ENCODE peak calls at places on chromosomes 12 and 14, in five cellular contexts. Y is thyroid gland; Z is RWPE1; X is CD4-positive, alpha-beta T cell; V is caudate nucleus. O is an unnamed sample.

GRCh38 chr14:91953170-91953985 is 5.9 kb upstream of the FBLN5 start:
- DNase-seq in X (no peak), Y (no peak), V (no peak), Z (no peak), O (no peak)

GRCh38 chr14:71231521-71232393 is 324.5 kb downstream of the PCNX1 start:
- DNase-seq in Z (no peak), Y (no peak), V (no peak), X (no peak), O (no peak)

GRCh38 chr14:23306412-23307145 is at the start of gene BCL2L2:
- DNase-seq in Z (peak), Y (peak), V (peak), X (no peak), O (peak)

GRCh38 chr12:128077211-128077916 is 189.6 kb upstream of the TMEM132C start:
- DNase-seq in Z (no peak), Y (no peak), X (no peak), V (no peak), O (no peak)

GRCh38 chr14:71004481-71004880 is 97.2 kb downstream of the PCNX1 start:
- DNase-seq in Y (no peak), V (no peak), X (no peak), Z (no peak), O (no peak)

GRCh38 chr14:69571879-69572633 is 2.6 kb downstream of the CCDC177 start:
- DNase-seq in X (no peak), V (no peak), Y (peak), Z (no peak), O (peak)

GRCh38 chr14:81459912-81460311 is 59.8 kb upstream of the STON2 start:
- DNase-seq in Z (no peak), Y (no peak), X (no peak), V (no peak), O (no peak)

GRCh38 chr14:53850714-53851296 is 105.8 kb downstream of the BMP4 start:
- DNase-seq in Y (no peak), Z (peak), X (no peak), V (no peak), O (no peak)

GRCh38 chr14:94009767-94010166 is 12.7 kb downstream of the CCDC197 start:
- DNase-seq in Y (peak), Z (peak), V (no peak), X (no peak), O (no peak)

GRCh38 chr12:78398750-78399149 is 465.8 kb upstream of the SYT1 start:
- DNase-seq in Y (no peak), X (no peak), Z (no peak), V (no peak), O (no peak)

GRCh38 chr14:80636071-80636470 is 305.5 kb downstream of the CEP128 start:
- DNase-seq in Z (no peak), V (no peak), Y (no peak), X (no peak), O (no peak)

GRCh38 chr14:34488528-34488927 is 26.5 kb upstream of the SPTSSA start:
- DNase-seq in V (no peak), Y (no peak), X (no peak), Z (no peak), O (no peak)

GRCh38 chr12:3213171-3213570 is 136.0 kb downstream of the TSPAN9 start:
- DNase-seq in V (no peak), X (no peak), Y (no peak), Z (no peak), O (no peak)

GRCh38 chr14:58465425-58465824 is 37.9 kb downstream of the KIAA0586 start:
- DNase-seq in V (no peak), Y (no peak), Z (peak), X (no peak), O (no peak)

GRCh38 chr12:51368640-51369517 is 22.3 kb downstream of the GALNT6 start:
- DNase-seq in X (peak), Z (no peak), Y (no peak), V (no peak), O (peak)

GRCh38 chr12:127179199-127179598 is 1087.8 kb upstream of the TMEM132C start:
- DNase-seq in Z (no peak), V (no peak), X (no peak), Y (no peak), O (no peak)

GRCh38 chr12:94145231-94145979 is 3.0 kb upstream of the PLXNC1 start:
- DNase-seq in V (no peak), Y (peak), Z (no peak), X (no peak), O (no peak)

GRCh38 chr14:37992489-37992888 is 215.2 kb upstream of the SSTR1 start:
- DNase-seq in Y (no peak), V (no peak), Z (no peak), X (no peak), O (no peak)

GRCh38 chr14:96120941-96121340 is 81.8 kb downstream of the C14orf132 start:
- DNase-seq in X (no peak), V (no peak), Y (no peak), Z (no peak), O (no peak)

GRCh38 chr12:51837286-51837685 is 11.2 kb downstream of the FIGNL2 start:
- DNase-seq in Z (no peak), V (no peak), X (no peak), Y (no peak), O (no peak)

GRCh38 chr14:89365071-89365801 is 51.8 kb downstream of the FOXN3 start:
- DNase-seq in Z (no peak), X (peak), V (no peak), Y (no peak), O (peak)

GRCh38 chr12:50132505-50133135 is 20.6 kb downstream of the COX14 start:
- DNase-seq in Z (no peak), X (no peak), Y (no peak), V (no peak), O (no peak)

GRCh38 chr12:62724947-62725447 is 210.0 kb downstream of the PPM1H start:
- DNase-seq in V (no peak), Z (peak), Y (peak), X (no peak), O (peak)

GRCh38 chr14:50082784-50083466 is 33.4 kb downstream of the VCPKMT start:
- DNase-seq in X (peak), V (no peak), Y (no peak), Z (no peak), O (no peak)

GRCh38 chr12:79424109-79424721 is 266.5 kb downstream of the PAWR start:
- DNase-seq in X (no peak), V (no peak), Z (peak), Y (no peak), O (no peak)

GRCh38 chr12:75960086-75960910 is 71.3 kb downstream of the PHLDA1 start:
- DNase-seq in Z (no peak), Y (no peak), X (no peak), V (no peak), O (peak)

GRCh38 chr14:92679246-92679645 is 69.2 kb downstream of the LGMN start:
- DNase-seq in Y (no peak), X (no peak), Z (no peak), V (no peak), O (no peak)

GRCh38 chr14:104288272-104288671 is 149.9 kb downstream of the KIF26A start:
- DNase-seq in V (no peak), Y (no peak), Z (no peak), X (no peak), O (no peak)

GRCh38 chr14:67357583-67358354 is 1.8 kb downstream of the ATP6V1D start:
- DNase-seq in Y (peak), V (no peak), X (no peak), Z (peak), O (no peak)

GRCh38 chr12:19894049-19894448 is 454.8 kb downstream of the AEBP2 start:
- DNase-seq in V (no peak), X (no peak), Z (no peak), Y (no peak), O (no peak)

GRCh38 chr14:36221097-36221496 is 44.6 kb upstream of the PTCSC3 start:
- DNase-seq in Y (no peak), X (no peak), V (no peak), Z (no peak), O (no peak)

GRCh38 chr12:2479866-2480510 is 314.8 kb upstream of the FKBP4 start:
- DNase-seq in Z (no peak), X (no peak), V (no peak), Y (no peak), O (no peak)

GRCh38 chr12:124817076-124818000 is 46.3 kb downstream of the SCARB1 start:
- DNase-seq in V (no peak), Y (no peak), X (no peak), Z (no peak), O (no peak)

GRCh38 chr14:45364565-45364964 is 111.6 kb upstream of the MIS18BP1 start:
- DNase-seq in X (no peak), V (no peak), Z (no peak), Y (no peak), O (no peak)

GRCh38 chr12:47841910-47842309 is 22.2 kb upstream of the HDAC7 start:
- DNase-seq in Y (no peak), X (no peak), V (no peak), Z (no peak), O (no peak)

GRCh38 chr14:60310086-60310684 is 61.2 kb downstream of the PPM1A start:
- DNase-seq in X (no peak), Y (no peak), V (no peak), Z (no peak), O (no peak)

GRCh38 chr12:49369723-49370145 is 2.5 kb downstream of the SPATS2 start:
- DNase-seq in Y (peak), Z (no peak), X (no peak), V (no peak), O (peak)

GRCh38 chr14:92677087-92677668 is 71.2 kb downstream of the LGMN start:
- DNase-seq in X (no peak), V (no peak), Z (no peak), Y (no peak), O (no peak)

GRCh38 chr12:23282701-23283100 is 657.7 kb downstream of the ETNK1 start:
- DNase-seq in V (no peak), Z (no peak), X (no peak), Y (no peak), O (no peak)

GRCh38 chr12:119301367-119301766 is 33.2 kb upstream of the CCDC60 start:
- DNase-seq in Z (no peak), Y (no peak), X (no peak), V (no peak), O (no peak)

GRCh38 chr12:119299130-119299529 is 35.4 kb upstream of the CCDC60 start:
- DNase-seq in V (no peak), X (no peak), Z (no peak), Y (no peak), O (no peak)

GRCh38 chr12:119296535-119296934 is 38.0 kb upstream of the CCDC60 start:
- DNase-seq in Y (no peak), V (no peak), Z (no peak), X (no peak), O (no peak)

GRCh38 chr12:119307747-119308146 is 26.8 kb upstream of the CCDC60 start:
- DNase-seq in Z (no peak), Y (no peak), X (no peak), V (no peak), O (no peak)

GRCh38 chr12:119302334-119303132 is 32.0 kb upstream of the CCDC60 start:
- DNase-seq in V (peak), X (no peak), Y (no peak), Z (no peak), O (no peak)
- H3K27ac ChIP-seq in V (peak), X (no peak), Y (no peak), Z (no peak), O (no peak)

DNA sequence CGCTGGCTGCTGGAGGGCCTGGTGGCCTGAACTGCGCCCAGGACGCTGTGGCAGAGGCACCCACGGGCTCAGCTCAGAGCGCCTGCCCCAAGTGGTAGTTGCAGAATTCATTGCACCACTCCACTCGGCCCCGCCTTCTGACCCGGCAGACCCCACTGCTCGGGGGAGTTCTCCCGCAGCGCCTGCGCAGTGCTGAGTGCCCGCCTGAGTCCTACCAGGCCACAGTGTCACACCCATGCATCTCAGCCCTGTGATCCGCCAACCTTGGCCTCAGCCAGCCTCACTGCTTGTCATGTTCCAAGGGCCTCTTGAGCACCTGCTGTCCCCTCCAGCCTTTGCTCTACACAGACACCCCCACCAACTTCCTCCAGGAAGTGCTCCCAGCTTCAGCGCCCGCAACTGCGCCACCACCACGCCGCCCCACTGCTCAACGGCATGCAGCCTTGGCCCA is 12.2 kb downstream of the DEGS2 start:
- DNase-seq in V (no peak), Y (no peak), Z (no peak), X (peak), O (no peak)
- H3K27ac ChIP-seq in V (no peak), Y (no peak), Z (no peak), X (peak), O (no peak)

DNA sequence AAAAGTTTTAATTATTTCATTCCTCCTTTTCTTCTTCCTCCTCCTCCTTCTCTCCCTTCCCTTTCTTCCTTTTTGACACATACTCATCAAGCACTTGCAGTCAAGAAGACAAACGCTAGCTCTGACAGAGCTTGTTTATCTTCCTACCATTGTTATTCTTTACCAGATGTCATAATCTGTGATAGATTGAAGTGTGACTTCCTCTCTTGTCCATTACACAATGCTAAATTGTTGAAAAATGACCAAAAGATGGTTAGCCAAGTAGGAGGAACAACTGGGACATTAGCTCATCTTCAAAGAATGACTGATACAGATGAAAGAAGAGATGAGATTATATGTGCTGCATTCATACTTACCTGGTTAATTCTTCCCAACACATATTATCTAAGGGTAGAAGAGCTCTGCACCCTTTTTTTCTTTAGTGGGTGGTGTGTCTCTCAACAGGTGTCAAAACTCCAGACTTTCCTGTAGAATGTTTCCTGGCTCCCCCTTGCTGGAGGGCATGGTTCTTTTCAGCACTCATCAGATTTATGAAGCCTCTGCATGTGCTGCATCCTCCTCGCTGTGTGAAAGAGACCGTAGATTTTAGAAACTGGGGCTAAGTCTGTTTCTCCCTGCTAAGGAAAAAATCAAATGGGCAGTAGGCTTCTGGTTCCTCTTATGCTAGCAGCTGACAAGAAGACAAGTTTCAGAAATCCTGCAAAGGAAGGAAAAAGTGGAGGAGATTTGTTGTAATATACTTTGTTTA is 147.1 kb downstream of the TMX1 start:
- DNase-seq in X (no peak), Y (no peak), Z (no peak), V (no peak), O (no peak)
- H3K27ac ChIP-seq in X (no peak), Y (no peak), Z (no peak), V (peak), O (no peak)

GRCh38 chr12:110270125-110270962 is 10.7 kb upstream of the ATP2A2 start:
- DNase-seq in X (no peak), Z (peak), Y (peak), V (no peak), O (peak)

GRCh38 chr12:110266980-110267620 is 13.9 kb upstream of the ATP2A2 start:
- DNase-seq in X (no peak), V (no peak), Z (no peak), Y (no peak), O (no peak)

GRCh38 chr12:110262442-110263388 is 18.3 kb upstream of the ATP2A2 start:
- DNase-seq in X (no peak), Y (no peak), Z (no peak), V (no peak), O (no peak)

GRCh38 chr12:110269622-110270124 is 11.4 kb upstream of the ATP2A2 start:
- DNase-seq in Y (no peak), Z (peak), V (no peak), X (no peak), O (no peak)

GRCh38 chr12:110266381-110266909 is 14.6 kb upstream of the ATP2A2 start:
- DNase-seq in Z (no peak), X (no peak), V (no peak), Y (no peak), O (no peak)
- H3K27ac ChIP-seq in Z (peak), X (no peak), V (no peak), Y (no peak), O (no peak)

GRCh38 chr12:42691991-42692557 is 102.5 kb upstream of the PRICKLE1 start:
- DNase-seq in V (no peak), Z (no peak), X (no peak), Y (no peak), O (no peak)

GRCh38 chr12:42696424-42697149 is 107.0 kb upstream of the PRICKLE1 start:
- DNase-seq in X (no peak), V (no peak), Z (no peak), Y (peak), O (peak)

GRCh38 chr12:42698213-42698612 is 108.7 kb upstream of the PRICKLE1 start:
- DNase-seq in X (no peak), Z (peak), Y (peak), V (no peak), O (peak)

GRCh38 chr12:42692749-42693148 is 103.2 kb upstream of the PRICKLE1 start:
- DNase-seq in V (no peak), X (no peak), Z (no peak), Y (no peak), O (no peak)

DNA sequence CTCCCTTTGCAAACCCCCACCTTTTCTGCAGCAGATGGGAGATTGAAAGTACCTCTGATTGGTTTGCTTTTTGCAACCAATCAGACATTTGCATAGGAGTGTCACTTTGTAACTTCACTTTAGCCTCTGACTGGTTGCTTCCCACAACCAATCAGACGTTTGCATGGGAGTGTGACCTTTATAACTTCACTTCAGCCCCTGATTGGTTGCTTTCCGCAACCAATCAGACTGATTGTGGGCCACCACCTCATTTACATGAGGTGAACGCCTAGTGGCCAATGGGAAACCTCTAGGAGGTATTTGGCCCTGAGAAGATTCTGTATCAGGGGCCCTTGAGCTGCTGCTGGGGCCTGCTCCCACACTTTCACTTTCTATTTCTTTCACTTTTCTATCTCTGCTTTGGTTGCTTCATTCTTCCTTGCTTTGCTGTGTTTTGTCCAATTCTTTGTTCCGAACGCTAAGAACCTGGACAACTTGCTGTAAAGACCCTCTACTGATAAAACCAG is 106.0 kb upstream of the PRICKLE1 start:
- DNase-seq in V (no peak), X (no peak), Z (no peak), Y (no peak), O (no peak)
- H3K27ac ChIP-seq in V (no peak), X (no peak), Z (no peak), Y (no peak), O (no peak)

O was measured in body of pancreas.